ENCODE peak calls at places on chromosomes 16 and 17, in six cellular contexts. W is AG09309; E is Calu3; R is CD4-positive, alpha-beta T cell; L is erythroblast; F is fibroblast of mammary gland. M is an unnamed sample.
A peak's percentile ranks its signal among the peaks of the same experiment; 100 is the strongest.

GRCh38 chr16:21663889-21664647 is at the start of gene OTOA:
- DNase-seq in W (no peak), E (peak; percentile 13), L (peak; percentile 16), R (no peak), F (no peak), M (no peak)

GRCh38 chr17:40501499-40501911 is at the start of gene TNS4:
- DNase-seq in F (no peak), L (no peak), R (no peak), E (no peak), W (no peak), M (peak; percentile 50)

GRCh38 chr17:58329808-58330543 is 1.4 kb upstream of the TSPOAP1 start:
- DNase-seq in R (no peak), F (no peak), L (peak; percentile 72), E (no peak), W (no peak), M (no peak)

GRCh38 chr17:49585422-49586027 is 9.9 kb downstream of the NXPH3 start:
- DNase-seq in E (peak; percentile 53), F (no peak), W (no peak), L (no peak), R (no peak), M (no peak)

GRCh38 chr16:82034981-82035612 is at the start of gene HSD17B2:
- DNase-seq in W (no peak), E (peak; percentile 78), F (no peak), L (no peak), R (no peak), M (peak; percentile 92)

GRCh38 chr16:68636818-68637217 is 8.3 kb upstream of the CDH3 start:
- DNase-seq in W (no peak), L (no peak), F (no peak), R (no peak), E (no peak), M (no peak)

GRCh38 chr16:62977876-62978275 is 941.6 kb upstream of the CDH8 start:
- DNase-seq in R (no peak), L (no peak), W (no peak), F (no peak), E (no peak), M (no peak)

GRCh38 chr17:78645421-78646295 is 68.5 kb upstream of the DNAH17 start:
- DNase-seq in E (peak; percentile 25), W (no peak), L (no peak), F (peak; percentile 75), R (peak; percentile 45), M (no peak)

GRCh38 chr16:4976079-4976478 is 17.9 kb downstream of the SEC14L5 start:
- DNase-seq in F (no peak), L (no peak), E (no peak), R (no peak), W (no peak), M (no peak)

GRCh38 chr17:77160032-77160876 is 19.5 kb downstream of the SEC14L1 start:
- DNase-seq in R (no peak), W (no peak), L (no peak), E (no peak), F (no peak), M (peak; percentile 72)

GRCh38 chr17:41648411-41649195 is 24.2 kb upstream of the KRT17 start:
- DNase-seq in E (peak; percentile 98), R (peak; percentile 81), L (peak; percentile 85), F (peak; percentile 74), W (no peak), M (peak; percentile 75)

GRCh38 chr17:7393613-7394451 is 493 bp downstream of the PLSCR3 start:
- DNase-seq in R (no peak), W (no peak), E (peak; percentile 28), L (peak; percentile 64), F (no peak), M (no peak)

GRCh38 chr17:49676276-49676868 is 1.5 kb downstream of the SPOP start:
- DNase-seq in F (peak; percentile 58), W (no peak), L (peak; percentile 57), R (no peak), E (no peak), M (no peak)

GRCh38 chr16:79066621-79067020 is 533.9 kb downstream of the MAF start:
- DNase-seq in F (no peak), L (no peak), R (no peak), W (no peak), E (no peak), M (no peak)

GRCh38 chr16:31260136-31260931 is 559 bp downstream of the ITGAM start:
- DNase-seq in E (no peak), W (no peak), L (no peak), F (no peak), R (no peak), M (no peak)

GRCh38 chr16:17368951-17369350 is 101.8 kb downstream of the XYLT1 start:
- DNase-seq in W (no peak), E (no peak), F (no peak), R (no peak), L (no peak), M (no peak)

GRCh38 chr17:20979792-20980083 is 63.1 kb downstream of the USP22 start:
- DNase-seq in L (no peak), E (no peak), F (no peak), R (no peak), W (no peak), M (no peak)

GRCh38 chr17:31696184-31696602 is 162.9 kb downstream of the COPRS start:
- DNase-seq in L (no peak), E (no peak), R (no peak), F (peak; percentile 93), W (peak; percentile 93), M (peak; percentile 50)

GRCh38 chr16:69417537-69418199 is 6.8 kb upstream of the CYB5B start:
- DNase-seq in L (no peak), F (no peak), E (no peak), W (no peak), R (no peak), M (peak; percentile 58)

GRCh38 chr17:28385037-28385797 is 13.7 kb downstream of the SARM1 start:
- DNase-seq in W (no peak), R (no peak), L (no peak), E (peak; percentile 61), F (no peak), M (no peak)

GRCh38 chr16:88005148-88005547 is 53.9 kb downstream of the BANP start:
- DNase-seq in R (no peak), W (no peak), L (peak; percentile 17), E (no peak), F (peak; percentile 44), M (no peak)

GRCh38 chr16:4389051-4389955 is 17.7 kb downstream of the VASN start:
- DNase-seq in L (no peak), W (no peak), F (no peak), R (no peak), E (no peak), M (no peak)

GRCh38 chr16:9441021-9441420 is 349.6 kb downstream of the HAPSTR1 start:
- DNase-seq in E (peak; percentile 24), W (no peak), L (no peak), F (no peak), R (no peak), M (peak; percentile 15)

GRCh38 chr16:56469748-56470147 is 18.4 kb downstream of the OGFOD1 start:
- DNase-seq in R (no peak), W (no peak), E (no peak), L (no peak), F (no peak), M (no peak)

GRCh38 chr16:14373406-14373805 is 256.7 kb downstream of the PARN start:
- DNase-seq in L (no peak), E (no peak), F (no peak), R (no peak), W (no peak), M (no peak)